ENCODE peak calls at places on chromosome 6, in nine cellular contexts. N is CD8-positive, alpha-beta memory T cell; S is fibroblast of lung; Y is WERI-Rb-1; T is osteoblast; C is esophagus squamous epithelium; P is lower lobe of right lung; W is HAP-1; M is adrenal gland. F is an unnamed sample. For H3K27me3, the result is how much of the 10 kb centered on the place peaks cover.

GRCh38 chr6:76441850-76442249 is 369.4 kb upstream of the IMPG1 start:
- DNase-seq in W (no peak), N (no peak), T (no peak), C (no peak), P (no peak), M (no peak), Y (peak), S (no peak), F (peak)

GRCh38 chr6:37994238-37994637 is 174.7 kb downstream of the ZFAND3 start:
- DNase-seq in W (no peak), M (no peak), Y (no peak), S (peak), T (peak), N (no peak), P (no peak), C (no peak), F (no peak)

GRCh38 chr6:170230520-170231390 is 60.1 kb downstream of the DLL1 start:
- DNase-seq in N (no peak), C (no peak), T (no peak), S (no peak), P (no peak), W (no peak), M (no peak), Y (no peak), F (no peak)

GRCh38 chr6:25485820-25486559 is 166.0 kb upstream of the SCGN start:
- DNase-seq in T (no peak), Y (peak), N (no peak), W (peak), M (peak), P (no peak), C (no peak), S (no peak), F (no peak)

GRCh38 chr6:38527371-38527770 is 112.4 kb downstream of the BTBD9 start:
- DNase-seq in S (no peak), P (no peak), C (no peak), Y (no peak), M (no peak), W (no peak), N (no peak), T (no peak), F (no peak)

GRCh38 chr6:40387871-40388264 is 199.3 kb downstream of the LRFN2 start:
- DNase-seq in T (no peak), Y (peak), C (no peak), N (no peak), P (no peak), W (no peak), M (no peak), S (no peak), F (no peak)

GRCh38 chr6:6635291-6635690 is 46.8 kb downstream of the LY86 start:
- DNase-seq in W (no peak), T (no peak), S (no peak), Y (no peak), C (no peak), M (no peak), P (no peak), N (no peak), F (no peak)

GRCh38 chr6:155085582-155086253 is 90.6 kb downstream of the TIAM2 start:
- DNase-seq in M (peak), W (no peak), Y (no peak), C (no peak), N (no peak), S (peak), T (no peak), P (no peak), F (no peak)

GRCh38 chr6:16334671-16335070 is 96.3 kb downstream of the GMPR start:
- DNase-seq in S (peak), Y (no peak), P (no peak), C (no peak), W (no peak), T (peak), M (peak), N (no peak), F (no peak)

GRCh38 chr6:119476024-119476423 is 126.5 kb upstream of the MAN1A1 start:
- DNase-seq in S (no peak), C (no peak), N (no peak), W (no peak), P (no peak), T (no peak), Y (no peak), M (no peak), F (no peak)

GRCh38 chr6:55980627-55981211 is 105.3 kb upstream of the BMP5 start:
- DNase-seq in T (peak), N (no peak), W (peak), P (no peak), M (peak), C (no peak), Y (peak), S (peak), F (peak)

GRCh38 chr6:156279306-156279969 is 497.7 kb upstream of the ARID1B start:
- DNase-seq in T (no peak), M (no peak), W (no peak), P (no peak), C (no peak), S (no peak), N (no peak), Y (peak), F (no peak)

GRCh38 chr6:142946181-142946923 is 1.4 kb upstream of the HIVEP2 start:
- DNase-seq in W (peak), P (peak), S (peak), T (peak), N (peak), M (peak), C (peak), Y (peak), F (peak)

GRCh38 chr6:151089916-151090443 is 149.8 kb upstream of the AKAP12 start:
- DNase-seq in W (no peak), S (no peak), C (no peak), N (no peak), T (no peak), P (no peak), Y (no peak), M (no peak), F (peak)

GRCh38 chr6:36917541-36918193 is 31.9 kb downstream of the C6orf89 start:
- DNase-seq in M (no peak), P (peak), N (no peak), C (no peak), W (no peak), Y (no peak), T (no peak), S (peak), F (no peak)

GRCh38 chr6:87139236-87139635 is 16.1 kb upstream of the ZNF292 start:
- DNase-seq in C (no peak), W (peak), P (no peak), S (peak), Y (peak), N (peak), T (peak), M (peak), F (peak)

GRCh38 chr6:4581468-4582420 is 194.5 kb upstream of the CDYL start:
- DNase-seq in W (no peak), T (peak), M (no peak), C (no peak), S (peak), P (no peak), N (no peak), Y (no peak), F (no peak)

GRCh38 chr6:131910219-131910589 is 41.0 kb downstream of the CCN2 start:
- DNase-seq in C (no peak), S (no peak), N (no peak), W (no peak), P (no peak), M (no peak), Y (no peak), T (no peak), F (no peak)

GRCh38 chr6:88586371-88587157 is 376.9 kb downstream of the RNGTT start:
- DNase-seq in T (no peak), S (peak), C (no peak), P (no peak), M (peak), W (no peak), N (no peak), Y (no peak), F (no peak)

GRCh38 chr6:6806793-6807518 is 218.4 kb downstream of the LY86 start:
- DNase-seq in P (peak), M (no peak), T (no peak), W (no peak), S (no peak), Y (no peak), C (no peak), N (no peak), F (no peak)

GRCh38 chr6:21355638-21356037 is 237.9 kb upstream of the SOX4 start:
- DNase-seq in C (no peak), P (no peak), S (no peak), W (no peak), M (no peak), Y (no peak), N (no peak), T (no peak), F (no peak)

GRCh38 chr6:142943746-142944125 is 1.2 kb downstream of the HIVEP2 start:
- DNase-seq in T (peak), C (no peak), N (peak), P (no peak), W (peak), Y (no peak), M (peak), S (peak), F (peak)

GRCh38 chr6:143594647-143595046 is 83.1 kb upstream of the PHACTR2 start:
- DNase-seq in W (no peak), P (no peak), S (peak), M (no peak), Y (no peak), C (no peak), N (no peak), T (no peak), F (no peak)

DNA sequence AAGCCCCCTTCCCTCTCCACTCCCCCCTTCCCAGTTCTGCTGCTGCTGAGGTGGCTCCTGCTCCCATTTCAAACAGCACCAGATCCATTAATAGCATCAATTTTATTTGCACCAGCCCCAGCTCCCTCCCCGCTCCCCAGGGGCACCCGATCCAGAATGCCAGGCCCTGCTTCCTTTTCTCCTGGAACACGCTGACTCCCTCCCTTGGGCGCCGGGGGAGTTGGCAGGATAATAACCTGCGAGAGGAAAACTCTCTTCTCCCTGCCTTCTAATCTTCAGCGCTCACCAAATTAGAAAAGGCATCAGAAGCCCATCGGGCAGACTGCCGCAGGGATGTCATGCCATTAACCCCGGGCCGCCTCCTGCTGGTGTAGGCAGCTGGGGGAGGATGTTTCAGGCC is 77.8 kb downstream of the NCR2 start:
- DNase-seq in C (no peak), T (no peak), S (no peak), W (no peak), P (no peak), Y (peak), M (no peak), N (no peak), F (peak)
- H3K27me3 ChIP-seq in C (under half), T (half or more), S (under half), W (half or more), P (under half), Y (under half), M (under half), N (under half), F (half or more)

GRCh38 chr6:27767851-27768250 is 144.3 kb downstream of the OR2B2 start:
- DNase-seq in Y (no peak), W (no peak), S (no peak), M (no peak), N (no peak), C (no peak), P (no peak), T (no peak), F (no peak)

GRCh38 chr6:27768556-27768955 is 143.6 kb downstream of the OR2B2 start:
- DNase-seq in S (no peak), M (no peak), C (no peak), Y (no peak), P (no peak), N (no peak), W (no peak), T (no peak), F (no peak)

GRCh38 chr6:27772261-27773001 is 139.8 kb downstream of the OR2B2 start:
- DNase-seq in N (peak), M (peak), T (peak), Y (peak), W (peak), C (peak), P (peak), S (peak), F (peak)

GRCh38 chr6:27771240-27771639 is 141.0 kb downstream of the OR2B2 start:
- DNase-seq in S (no peak), W (no peak), T (no peak), M (no peak), C (no peak), P (no peak), Y (no peak), N (no peak), F (no peak)

GRCh38 chr6:27770724-27771123 is 141.5 kb downstream of the OR2B2 start:
- DNase-seq in N (no peak), Y (no peak), P (no peak), W (peak), C (no peak), T (no peak), S (no peak), M (no peak), F (peak)
- H3K27me3 ChIP-seq in N (under half), Y (under half), P (under half), W (under half), C (under half), T (under half), S (under half), M (under half), F (half or more)

DNA sequence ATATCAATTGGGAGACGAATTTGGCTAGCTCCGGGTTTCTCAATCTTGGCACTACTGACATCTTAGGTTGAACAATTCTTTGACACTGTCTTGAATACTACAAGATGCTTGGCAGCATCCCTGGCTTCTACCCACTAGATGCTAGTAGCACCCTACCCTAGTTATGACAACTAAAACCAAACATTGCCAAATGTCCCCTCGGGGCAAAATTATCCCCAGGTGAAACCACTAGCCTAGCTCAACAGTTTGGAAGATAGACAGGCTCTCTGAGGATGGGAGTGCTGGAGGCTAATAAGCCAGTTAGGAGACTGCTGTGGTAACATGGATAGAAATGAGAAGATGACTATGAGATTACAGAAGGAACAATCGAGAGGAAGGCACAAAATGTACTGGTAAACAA is 20.9 kb downstream of the CCNC start:
- DNase-seq in C (no peak), W (no peak), S (no peak), M (no peak), N (no peak), T (no peak), Y (no peak), P (no peak), F (no peak)
- H3K27me3 ChIP-seq in C (under half), W (under half), S (under half), M (under half), N (under half), T (under half), Y (under half), P (under half), F (under half)

GRCh38 chr6:35686873-35687557 is 1.7 kb downstream of the FKBP5 start:
- DNase-seq in M (no peak), S (no peak), P (no peak), T (peak), C (no peak), W (no peak), N (no peak), Y (no peak), F (no peak)
- H3K27me3 ChIP-seq in M (under half), S (under half), P (under half), T (under half), C (under half), W (under half), N (under half), Y (under half), F (under half)

GRCh38 chr6:29748391-29749352 is 25.4 kb downstream of the HLA-F start:
- DNase-seq in Y (peak), C (no peak), M (peak), S (peak), T (peak), W (peak), P (peak), N (peak), F (peak)

GRCh38 chr6:29746846-29747687 is 23.8 kb downstream of the HLA-F start:
- DNase-seq in P (no peak), C (no peak), M (no peak), T (peak), W (no peak), Y (no peak), N (no peak), S (no peak), F (no peak)

GRCh38 chr6:29749668-29750067 is 26.4 kb downstream of the HLA-F start:
- DNase-seq in T (no peak), N (no peak), M (no peak), S (no peak), C (no peak), P (no peak), Y (no peak), W (no peak), F (no peak)

GRCh38 chr6:29746050-29746449 is 22.8 kb downstream of the HLA-F start:
- DNase-seq in C (no peak), S (no peak), N (no peak), W (no peak), P (no peak), Y (no peak), T (no peak), M (no peak), F (no peak)

GRCh38 chr6:29747688-29748250 is 24.5 kb downstream of the HLA-F start:
- DNase-seq in C (no peak), M (no peak), T (peak), Y (peak), N (no peak), W (peak), P (no peak), S (no peak), F (peak)
- H3K27me3 ChIP-seq in C (under half), M (under half), T (under half), Y (under half), N (under half), W (under half), P (under half), S (under half), F (half or more)

DNA sequence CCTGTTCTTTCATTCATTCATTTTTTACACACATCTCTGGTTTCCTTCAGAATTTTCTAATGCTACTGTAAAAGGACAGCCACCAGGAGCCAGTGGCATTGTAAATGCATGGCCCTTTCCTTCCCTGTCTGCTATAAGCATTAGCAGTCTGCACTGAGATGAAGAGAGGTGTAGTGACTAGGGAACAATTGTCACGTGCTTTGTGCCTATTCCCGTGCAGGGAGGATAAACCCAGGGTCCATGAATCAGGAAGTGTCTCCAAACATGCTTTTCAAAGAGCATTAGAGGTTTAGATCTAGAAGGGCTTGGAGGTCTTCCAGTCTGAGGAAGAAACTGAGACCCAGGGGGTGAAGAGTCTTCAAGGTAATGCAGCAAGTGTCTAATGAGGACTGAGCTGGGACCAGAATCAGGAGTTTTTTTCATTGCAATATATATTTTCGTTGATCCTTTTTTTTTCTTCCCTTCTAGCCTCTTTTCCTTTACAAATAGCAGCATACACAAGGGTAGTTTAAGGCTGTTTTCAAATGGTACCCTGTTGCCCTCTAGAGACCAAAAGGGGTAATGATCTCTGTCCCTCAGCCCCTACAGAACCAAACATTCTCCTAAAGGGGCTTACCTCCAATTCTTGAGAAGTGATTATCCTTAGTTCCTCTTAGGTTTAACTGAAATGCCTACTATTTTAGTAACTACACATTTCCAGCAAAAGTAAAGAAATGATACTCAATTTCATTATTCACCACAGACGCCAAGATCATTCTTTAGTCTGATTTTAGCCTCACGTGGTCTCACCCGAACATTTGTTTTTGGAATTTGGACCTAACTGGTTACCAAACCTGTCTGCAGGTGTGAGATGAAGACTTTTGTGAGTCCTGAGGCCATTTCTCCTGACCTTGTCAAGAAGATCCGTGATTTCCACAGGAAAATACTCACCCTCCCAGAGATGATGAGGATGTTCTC is 6.6 kb downstream of the TRIM15 start:
- DNase-seq in S (peak), M (no peak), T (peak), W (peak), P (no peak), Y (no peak), C (no peak), N (peak), F (peak)
- H3K27me3 ChIP-seq in S (under half), M (under half), T (half or more), W (under half), P (under half), Y (half or more), C (under half), N (under half), F (under half)

GRCh38 chr6:43827898-43828297 is 57.9 kb downstream of the VEGFA start:
- DNase-seq in T (no peak), M (no peak), Y (no peak), P (peak), N (no peak), W (no peak), S (no peak), C (no peak), F (no peak)
- H3K27me3 ChIP-seq in T (under half), M (under half), Y (under half), P (under half), N (under half), W (under half), S (under half), C (under half), F (under half)

GRCh38 chr6:124655856-124656255 is 306.4 kb upstream of the RNF217 start:
- DNase-seq in M (no peak), P (no peak), T (no peak), Y (no peak), S (no peak), N (no peak), C (no peak), W (no peak), F (no peak)
- H3K27me3 ChIP-seq in M (under half), P (under half), T (under half), Y (under half), S (under half), N (under half), C (under half), W (under half), F (under half)

F was measured in H7.